ENCODE peak calls at places on chromosomes 13 and 19, in ten cellular contexts. J is GM18507; N is cardiac muscle cell; B is left colon; D is GM23338; H is NAMALWA; M is NCI-H1092; R is psoas muscle; O is stimulated activated naive CD8-positive, alpha-beta T cell treated with anti-CD3 and anti-CD28 coated beads, Interleukin-15, Interleukin-2, amounts not matched to agents 100 U/mL and 50 U/mL, for 24 hours; T is activated CD8-positive, alpha-beta T cell treated with anti-CD3 and anti-CD28 coated beads for 36 hours. G is an unnamed sample.

GRCh38 chr19:7685546-7686445 is 5.2 kb downstream of the TRAPPC5 start:
- DNase-seq in J (no peak), N (no peak), B (no peak), D (no peak), H (no peak), M (no peak), R (no peak), O (no peak), T (no peak), G (no peak)

GRCh38 chr19:50292216-50292827 is 36.9 kb downstream of the KCNC3 start:
- DNase-seq in J (no peak), N (no peak), B (no peak), D (peak), H (no peak), M (no peak), R (no peak), O (no peak), T (no peak), G (no peak)

GRCh38 chr13:111325146-111325890 is 4.9 kb downstream of the TEX29 start:
- DNase-seq in J (no peak), N (no peak), B (no peak), D (no peak), H (no peak), M (no peak), R (no peak), O (no peak), T (no peak), G (no peak)

GRCh38 chr13:99339230-99339721 is 32.1 kb upstream of the GPR183 start:
- DNase-seq in J (no peak), N (peak), B (no peak), D (no peak), H (no peak), M (no peak), R (no peak), O (no peak), T (no peak), G (no peak)

GRCh38 chr13:36251528-36251927 is 37.2 kb upstream of the SOHLH2 start:
- DNase-seq in J (no peak), N (no peak), B (no peak), D (no peak), H (no peak), M (no peak), R (no peak), O (no peak), T (no peak), G (no peak)

GRCh38 chr13:62357887-62358645 is 942.4 kb upstream of the PCDH20 start:
- DNase-seq in J (no peak), N (peak), B (no peak), D (peak), H (peak), M (no peak), R (no peak), O (no peak), T (no peak), G (no peak)

GRCh38 chr19:36821758-36822157 is 16.4 kb downstream of the ZNF790 start:
- DNase-seq in J (no peak), N (no peak), B (no peak), D (no peak), H (no peak), M (no peak), R (no peak), O (no peak), T (no peak), G (no peak)

GRCh38 chr13:36549126-36549702 is 116.9 kb downstream of the CCNA1 start:
- DNase-seq in J (no peak), N (no peak), B (no peak), D (no peak), H (no peak), M (no peak), R (no peak), O (no peak), T (no peak), G (no peak)

GRCh38 chr19:56350416-56351045 is 35.9 kb upstream of the ZSCAN5A start:
- DNase-seq in J (no peak), N (peak), B (no peak), D (peak), H (peak), M (no peak), R (no peak), O (peak), T (peak), G (no peak)

GRCh38 chr19:2037676-2038255 is 13.3 kb downstream of the MKNK2 start:
- DNase-seq in J (no peak), N (no peak), B (no peak), D (no peak), H (no peak), M (no peak), R (peak), O (no peak), T (no peak), G (no peak)

GRCh38 chr19:46731007-46731501 is 14.1 kb upstream of the PRKD2 start:
- DNase-seq in J (no peak), N (no peak), B (no peak), D (no peak), H (no peak), M (no peak), R (peak), O (no peak), T (no peak), G (no peak)

GRCh38 chr19:10699650-10700335 is 1.4 kb upstream of the QTRT1 start:
- DNase-seq in J (no peak), N (peak), B (peak), D (peak), H (peak), M (peak), R (no peak), O (peak), T (peak), G (peak)

GRCh38 chr13:93344048-93344447 is 117.4 kb downstream of the GPC6 start:
- DNase-seq in J (no peak), N (no peak), B (no peak), D (no peak), H (no peak), M (no peak), R (no peak), O (no peak), T (no peak), G (no peak)

GRCh38 chr13:24228852-24229458 is 68.4 kb downstream of the SPATA13 start:
- DNase-seq in J (no peak), N (peak), B (no peak), D (peak), H (peak), M (peak), R (no peak), O (peak), T (peak), G (no peak)

GRCh38 chr13:79775830-79776229 is 294.9 kb downstream of the NDFIP2 start:
- DNase-seq in J (no peak), N (peak), B (peak), D (peak), H (peak), M (peak), R (no peak), O (no peak), T (peak), G (no peak)